ENCODE peak calls at places on chromosomes 7 and 10, in seven cellular contexts. S, W, X, O, K, Y and V are unnamed samples.

GRCh38 chr10:119306514-119306951 is 99.2 kb downstream of the GRK5 start:
- DNase-seq in O (peak), S (peak), Y (peak), W (peak), X (no peak), K (no peak), V (no peak)

GRCh38 chr10:124145109-124145860 is 51.9 kb upstream of the CHST15 start:
- DNase-seq in S (no peak), X (peak), O (no peak), K (peak), Y (peak), W (no peak), V (peak)

GRCh38 chr7:28176174-28176573 is 4.4 kb downstream of the JAZF1 start:
- DNase-seq in S (no peak), X (no peak), Y (no peak), K (no peak), W (no peak), O (no peak), V (no peak)

GRCh38 chr10:114370199-114370598 is 34.1 kb downstream of the AFAP1L2 start:
- DNase-seq in O (no peak), S (no peak), Y (no peak), W (no peak), X (no peak), K (no peak), V (no peak)

GRCh38 chr10:130660266-130660665 is 524.1 kb downstream of the GLRX3 start:
- DNase-seq in S (no peak), W (no peak), Y (no peak), K (no peak), X (no peak), O (no peak), V (no peak)

GRCh38 chr10:22453948-22454347 is 108.7 kb downstream of the SPAG6 start:
- DNase-seq in K (no peak), X (no peak), S (no peak), O (no peak), Y (no peak), W (no peak), V (no peak)

GRCh38 chr10:128908109-128908898 is 558.7 kb upstream of the MGMT start:
- DNase-seq in S (no peak), X (no peak), Y (no peak), W (no peak), K (no peak), O (no peak), V (no peak)

GRCh38 chr7:77456711-77457110 is 40.6 kb upstream of the GSAP start:
- DNase-seq in K (no peak), X (no peak), W (no peak), O (no peak), Y (peak), S (no peak), V (peak)

GRCh38 chr10:112858990-112859520 is 91.0 kb upstream of the TCF7L2 start:
- DNase-seq in K (no peak), X (no peak), Y (no peak), O (no peak), S (no peak), W (no peak), V (no peak)

GRCh38 chr7:41996381-41997035 is 240.5 kb downstream of the GLI3 start:
- DNase-seq in W (no peak), X (peak), K (peak), Y (peak), S (no peak), O (peak), V (peak)

GRCh38 chr10:34866848-34867247 is 51.8 kb upstream of the PARD3 start:
- DNase-seq in Y (no peak), X (no peak), W (no peak), S (no peak), K (no peak), O (no peak), V (no peak)

GRCh38 chr7:3117488-3118228 is 74.0 kb upstream of the CARD11 start:
- DNase-seq in O (no peak), W (no peak), Y (no peak), K (no peak), S (no peak), X (no peak), V (no peak)